ENCODE peak calls at places on chromosomes 3 and 15, in six cellular contexts. O is hepatic stellate cell, G is fibroblast of lung, Y is NCI-H1417 treated with DMSO at 0.1 percent for 48 hours, X is mucosa of gallbladder, T is astrocyte. Z is an unnamed sample.
A peak's percentile ranks its signal among the peaks of the same experiment; 100 is the strongest.

GRCh38 chr15:40493089-40493840 is 22.5 kb downstream of the CHST14 start:
- DNase-seq in G (no peak), O (no peak), X (no peak), Y (no peak), T (peak; percentile 49), Z (no peak)

GRCh38 chr3:148450819-148451218 is 246.9 kb upstream of the AGTR1 start:
- DNase-seq in Y (no peak), T (no peak), G (no peak), O (no peak), X (no peak), Z (no peak)

GRCh38 chr15:67076147-67076843 is 10.9 kb downstream of the SMAD3 start:
- DNase-seq in Y (no peak), X (no peak), G (peak; percentile 80), T (peak; percentile 84), O (peak; percentile 78), Z (no peak)

GRCh38 chr3:73661262-73661661 is 36.5 kb upstream of the PDZRN3 start:
- DNase-seq in T (peak; percentile 79), X (no peak), O (peak; percentile 8), G (peak; percentile 55), Y (no peak), Z (no peak)

GRCh38 chr3:52527039-52527731 is 6.5 kb downstream of the NT5DC2 start:
- DNase-seq in T (no peak), Y (no peak), O (no peak), X (no peak), G (peak; percentile 29), Z (no peak)

GRCh38 chr3:31831526-31832034 is 149.5 kb downstream of the OSBPL10 start:
- DNase-seq in Y (no peak), T (no peak), X (no peak), G (no peak), O (no peak), Z (peak; percentile 12)

GRCh38 chr15:92343869-92344643 is 49.6 kb upstream of the ST8SIA2 start:
- DNase-seq in Y (peak; percentile 24), O (no peak), T (no peak), G (no peak), X (no peak), Z (peak; percentile 67)

GRCh38 chr15:59438891-59439290 is 905 bp downstream of the FAM81A start:
- DNase-seq in Y (peak; percentile 3), X (no peak), T (no peak), G (no peak), O (no peak), Z (no peak)

GRCh38 chr15:96066852-96067490 is 263.5 kb upstream of the NR2F2 start:
- DNase-seq in T (no peak), Y (no peak), G (no peak), O (no peak), X (no peak), Z (no peak)

GRCh38 chr3:153631664-153632063 is 469.6 kb downstream of the RAP2B start:
- DNase-seq in T (no peak), X (no peak), O (no peak), G (no peak), Y (no peak), Z (no peak)

Z was measured in NCI-H2171.